ENCODE peak calls at places on chromosomes 16 and 17, in seven cellular contexts. M, S, I, A, Q, H and F are unnamed samples. For H3K79me2, the result is how much of the 10 kb centered on the place peaks cover.

GRCh38 chr17:15917439-15918027 is 27.4 kb upstream of the ADORA2B start:
- DNase-seq in Q (no peak), S (no peak), M (no peak), H (no peak), A (no peak), I (no peak), F (no peak)

GRCh38 chr16:61313931-61314330 is 722.3 kb downstream of the CDH8 start:
- DNase-seq in H (no peak), Q (no peak), A (peak), M (no peak), I (no peak), S (no peak), F (no peak)

GRCh38 chr16:75198135-75198600 is 8.8 kb downstream of the CTRB2 start:
- DNase-seq in Q (no peak), S (no peak), M (no peak), I (no peak), A (no peak), H (no peak), F (no peak)

GRCh38 chr16:4315185-4316102 is at the start of gene GLIS2:
- DNase-seq in A (peak), S (peak), Q (peak), H (peak), I (peak), M (peak), F (peak)

GRCh38 chr16:68776821-68777485 is 39.9 kb downstream of the CDH1 start:
- DNase-seq in S (no peak), I (peak), A (peak), M (peak), H (no peak), Q (no peak), F (peak)

GRCh38 chr16:52446076-52446475 is 100.9 kb downstream of the TOX3 start:
- DNase-seq in Q (peak), A (no peak), M (peak), I (no peak), S (no peak), H (no peak), F (no peak)

GRCh38 chr17:33732116-33732515 is 439.0 kb upstream of the ASIC2 start:
- DNase-seq in H (peak), M (peak), A (no peak), I (no peak), Q (peak), S (no peak), F (peak)

GRCh38 chr17:21094298-21094704 is 32.5 kb upstream of the DHRS7B start:
- DNase-seq in H (no peak), Q (no peak), A (no peak), S (no peak), M (no peak), I (no peak), F (no peak)

GRCh38 chr16:28580726-28581315 is 16.0 kb downstream of the SULT1A2 start:
- DNase-seq in I (no peak), Q (no peak), H (no peak), M (no peak), S (no peak), A (no peak), F (no peak)

GRCh38 chr17:5485270-5486205 is at the start of gene DERL2:
- DNase-seq in S (no peak), Q (peak), I (peak), M (peak), A (peak), H (peak), F (peak)

GRCh38 chr16:3215601-3216262 is 19.2 kb downstream of the ZNF200 start:
- DNase-seq in S (no peak), H (no peak), M (no peak), I (no peak), Q (no peak), A (no peak), F (peak)

GRCh38 chr17:40321502-40322416 is 12.8 kb downstream of the RARA start:
- DNase-seq in H (no peak), M (no peak), I (no peak), Q (no peak), S (no peak), A (no peak), F (peak)

GRCh38 chr16:85174871-85175723 is 62.8 kb upstream of the CIBAR2 start:
- DNase-seq in Q (no peak), I (no peak), M (peak), S (no peak), A (no peak), H (no peak), F (no peak)

GRCh38 chr16:26454102-26454501 is 612.6 kb upstream of the C16orf82 start:
- DNase-seq in M (peak), A (peak), S (no peak), H (no peak), I (no peak), Q (peak), F (no peak)

GRCh38 chr17:7687072-7687907 is at the start of gene TP53:
- DNase-seq in I (peak), Q (peak), H (peak), M (peak), S (peak), A (peak), F (peak)

GRCh38 chr17:7685533-7686220 is 1.6 kb downstream of the TP53 start:
- DNase-seq in I (peak), Q (peak), A (peak), S (peak), H (peak), M (peak), F (peak)

GRCh38 chr17:7687908-7688807 is at the start of gene WRAP53:
- DNase-seq in I (peak), H (peak), S (peak), A (peak), Q (peak), M (peak), F (peak)

GRCh38 chr17:7686221-7687071 is 844 bp downstream of the TP53 start:
- DNase-seq in S (peak), M (peak), Q (peak), A (peak), I (peak), H (peak), F (peak)

GRCh38 chr17:7684856-7685532 is 2.3 kb downstream of the TP53 start:
- DNase-seq in I (no peak), S (no peak), H (no peak), Q (no peak), A (no peak), M (no peak), F (no peak)
- H3K4me3 ChIP-seq in I (peak), S (peak), H (peak), Q (no peak), A (peak), M (peak), F (peak)

DNA sequence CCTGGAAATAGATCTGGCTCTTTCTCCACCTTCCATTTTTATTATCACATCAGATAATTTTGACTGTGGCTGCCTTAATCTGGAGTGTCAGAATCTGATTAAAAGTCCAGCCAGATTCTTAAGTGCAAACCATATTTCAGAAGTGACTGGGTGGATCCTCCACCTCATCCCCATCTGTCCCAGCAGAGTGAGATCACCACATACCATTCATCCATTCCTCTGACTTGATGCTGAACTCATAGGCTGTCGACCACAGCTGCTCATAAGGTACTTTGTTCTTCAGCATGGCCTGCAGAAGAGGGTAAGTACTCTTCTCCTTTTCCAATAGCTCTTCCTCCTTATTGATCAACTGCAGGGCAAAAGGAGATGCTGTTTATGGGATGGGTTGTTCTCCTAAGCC is 53.5 kb downstream of the DNAH3 start:
- DNase-seq in I (peak), H (no peak), S (no peak), M (peak), A (peak), Q (no peak), F (no peak)
- H3K79me2 ChIP-seq in I (under half), H (under half), S (under half), M (under half), A (under half), Q (under half), F (under half)

GRCh38 chr16:25052530-25052929 is 37.4 kb upstream of the ARHGAP17 start:
- DNase-seq in H (no peak), I (no peak), A (no peak), Q (no peak), S (no peak), M (no peak), F (no peak)
- H3K27ac ChIP-seq in H (no peak), I (no peak), A (no peak), Q (no peak), S (no peak), M (no peak), F (no peak)

GRCh38 chr17:42563543-42563942 is 1.6 kb downstream of the COASY start:
- DNase-seq in M (no peak), I (no peak), S (peak), Q (no peak), H (no peak), A (peak), F (no peak)
- H3K4me3 ChIP-seq in M (peak), I (peak), S (peak), Q (no peak), H (no peak), A (peak), F (peak)

GRCh38 chr17:44492706-44493272 is 10.4 kb downstream of the GPATCH8 start:
- DNase-seq in Q (no peak), I (no peak), S (no peak), H (no peak), A (no peak), M (no peak), F (no peak)
- H3K79me2 ChIP-seq in Q (half or more), I (half or more), S (half or more), H (half or more), A (half or more), M (half or more), F (half or more)